ENCODE peak calls at places on chromosomes 12 and 14, in seven cellular contexts. One of them, this sample, is unnamed.

GRCh38 chr14:70333289-70333688 is 26.2 kb downstream of the COX16 start:
- DNase-seq in K562: no peak
- DNase-seq in HCT116: no peak
- DNase-seq in SK-N-SH: no peak
- DNase-seq in HepG2: no peak
- DNase-seq in GM23338: no peak
- DNase-seq in GM12878: no peak
- DNase-seq in this sample: no peak

GRCh38 chr12:129750426-129750825 is 153.4 kb downstream of the TMEM132D start:
- DNase-seq in GM23338: no peak
- DNase-seq in K562: no peak
- DNase-seq in SK-N-SH: no peak
- DNase-seq in HCT116: no peak
- DNase-seq in GM12878: no peak
- DNase-seq in HepG2: no peak
- DNase-seq in this sample: no peak

GRCh38 chr12:116808113-116808786 is 70.1 kb downstream of the RNFT2 start:
- DNase-seq in GM23338: no peak
- DNase-seq in SK-N-SH: no peak
- DNase-seq in HCT116: no peak
- DNase-seq in HepG2: no peak
- DNase-seq in K562: no peak
- DNase-seq in GM12878: no peak
- DNase-seq in this sample: no peak

GRCh38 chr12:103530352-103530751 is 34.6 kb upstream of the C12orf42 start:
- DNase-seq in GM12878: no peak
- DNase-seq in SK-N-SH: no peak
- DNase-seq in HCT116: no peak
- DNase-seq in HepG2: no peak
- DNase-seq in K562: no peak
- DNase-seq in GM23338: peak; percentile 3
- DNase-seq in this sample: no peak

GRCh38 chr12:41205070-41205715 is 17.1 kb downstream of the PDZRN4 start:
- DNase-seq in GM23338: no peak
- DNase-seq in K562: no peak
- DNase-seq in GM12878: no peak
- DNase-seq in HepG2: no peak
- DNase-seq in SK-N-SH: no peak
- DNase-seq in HCT116: no peak
- DNase-seq in this sample: no peak

GRCh38 chr14:54594531-54594930 is 27.6 kb downstream of the SAMD4A start:
- DNase-seq in GM12878: no peak
- DNase-seq in SK-N-SH: no peak
- DNase-seq in K562: no peak
- DNase-seq in HCT116: no peak
- DNase-seq in GM23338: no peak
- DNase-seq in HepG2: no peak
- DNase-seq in this sample: no peak

GRCh38 chr12:119808441-119808840 is 68.7 kb downstream of the CIT start:
- DNase-seq in HCT116: no peak
- DNase-seq in SK-N-SH: no peak
- DNase-seq in K562: no peak
- DNase-seq in GM23338: no peak
- DNase-seq in GM12878: no peak
- DNase-seq in HepG2: no peak
- DNase-seq in this sample: no peak

GRCh38 chr12:131006036-131006735 is 52.5 kb downstream of the ADGRD1 start:
- DNase-seq in GM12878: no peak
- DNase-seq in SK-N-SH: no peak
- DNase-seq in K562: no peak
- DNase-seq in HepG2: no peak
- DNase-seq in HCT116: no peak
- DNase-seq in GM23338: no peak
- DNase-seq in this sample: no peak

GRCh38 chr12:118356809-118357326 is 15.8 kb downstream of the TAOK3 start:
- DNase-seq in GM23338: no peak
- DNase-seq in HepG2: no peak
- DNase-seq in K562: no peak
- DNase-seq in HCT116: no peak
- DNase-seq in SK-N-SH: no peak
- DNase-seq in GM12878: no peak
- DNase-seq in this sample: no peak

GRCh38 chr12:19166387-19166786 is 36.9 kb downstream of the PLEKHA5 start:
- DNase-seq in HCT116: no peak
- DNase-seq in HepG2: no peak
- DNase-seq in GM12878: no peak
- DNase-seq in SK-N-SH: no peak
- DNase-seq in GM23338: no peak
- DNase-seq in K562: no peak
- DNase-seq in this sample: no peak

GRCh38 chr14:96627811-96628775 is 125.9 kb downstream of the PAPOLA start:
- DNase-seq in GM12878: no peak
- DNase-seq in HepG2: no peak
- DNase-seq in SK-N-SH: peak; percentile 1
- DNase-seq in HCT116: no peak
- DNase-seq in GM23338: no peak
- DNase-seq in K562: no peak
- DNase-seq in this sample: no peak

GRCh38 chr14:37824936-37825698 is 229.7 kb downstream of the TTC6 start:
- DNase-seq in GM12878: no peak
- DNase-seq in HCT116: no peak
- DNase-seq in GM23338: no peak
- DNase-seq in K562: no peak
- DNase-seq in SK-N-SH: no peak
- DNase-seq in HepG2: no peak
- DNase-seq in this sample: no peak

GRCh38 chr12:113473942-113474341 is 2.3 kb upstream of the LHX5 start:
- DNase-seq in GM23338: peak; percentile 52
- DNase-seq in HCT116: no peak
- DNase-seq in HepG2: no peak
- DNase-seq in GM12878: no peak
- DNase-seq in K562: no peak
- DNase-seq in SK-N-SH: peak; percentile 26
- DNase-seq in this sample: no peak

GRCh38 chr12:58978717-58979116 is 58.4 kb upstream of the LRIG3 start:
- DNase-seq in HCT116: no peak
- DNase-seq in GM12878: no peak
- DNase-seq in HepG2: no peak
- DNase-seq in GM23338: no peak
- DNase-seq in SK-N-SH: no peak
- DNase-seq in K562: no peak
- DNase-seq in this sample: no peak

GRCh38 chr14:43480961-43481360 is 1026.1 kb downstream of the FSCB start:
- DNase-seq in K562: no peak
- DNase-seq in SK-N-SH: no peak
- DNase-seq in HepG2: no peak
- DNase-seq in GM12878: no peak
- DNase-seq in HCT116: no peak
- DNase-seq in GM23338: no peak
- DNase-seq in this sample: no peak

GRCh38 chr12:116233669-116234068 is 43.8 kb downstream of the MED13L start:
- DNase-seq in HCT116: no peak
- DNase-seq in HepG2: no peak
- DNase-seq in GM12878: no peak
- DNase-seq in GM23338: no peak
- DNase-seq in K562: no peak
- DNase-seq in SK-N-SH: no peak
- DNase-seq in this sample: no peak

GRCh38 chr14:22623047-22623446 is 21.1 kb downstream of the OR6J1 start:
- DNase-seq in GM12878: no peak
- DNase-seq in HCT116: no peak
- DNase-seq in GM23338: no peak
- DNase-seq in HepG2: no peak
- DNase-seq in K562: no peak
- DNase-seq in SK-N-SH: no peak
- DNase-seq in this sample: no peak

GRCh38 chr12:130479401-130480125 is 141.9 kb downstream of the PIWIL1 start:
- DNase-seq in K562: no peak
- DNase-seq in HCT116: no peak
- DNase-seq in HepG2: no peak
- DNase-seq in SK-N-SH: no peak
- DNase-seq in GM12878: no peak
- DNase-seq in GM23338: no peak
- DNase-seq in this sample: no peak

GRCh38 chr14:65356327-65356836 is 56.1 kb upstream of the FUT8 start:
- DNase-seq in K562: peak; percentile 14
- DNase-seq in GM12878: no peak
- DNase-seq in GM23338: peak; percentile 21
- DNase-seq in HepG2: peak; percentile 55
- DNase-seq in HCT116: peak; percentile 98
- DNase-seq in SK-N-SH: no peak
- DNase-seq in this sample: no peak

GRCh38 chr14:77151918-77152588 is 10.5 kb upstream of the ZDHHC22 start:
- DNase-seq in HCT116: peak; percentile 28
- DNase-seq in HepG2: no peak
- DNase-seq in K562: peak; percentile 19
- DNase-seq in GM23338: peak; percentile 39
- DNase-seq in GM12878: no peak
- DNase-seq in SK-N-SH: peak; percentile 61
- DNase-seq in this sample: peak; percentile 24

GRCh38 chr12:60264094-60264493 is 668.3 kb downstream of the SLC16A7 start:
- DNase-seq in HCT116: no peak
- DNase-seq in K562: no peak
- DNase-seq in GM23338: no peak
- DNase-seq in GM12878: no peak
- DNase-seq in SK-N-SH: no peak
- DNase-seq in HepG2: no peak
- DNase-seq in this sample: no peak

GRCh38 chr14:35229084-35229483 is 63.1 kb upstream of the PSMA6 start:
- DNase-seq in K562: no peak
- DNase-seq in GM12878: no peak
- DNase-seq in HCT116: no peak
- DNase-seq in SK-N-SH: no peak
- DNase-seq in GM23338: no peak
- DNase-seq in HepG2: no peak
- DNase-seq in this sample: no peak
- TF ChIP-seq REST in K562: no peak
- TF ChIP-seq REST in GM12878: no peak
- TF ChIP-seq REST in HCT116: no peak
- TF ChIP-seq REST in SK-N-SH: no peak
- TF ChIP-seq REST in GM23338: no peak
- TF ChIP-seq REST in HepG2: no peak
- TF ChIP-seq REST in this sample: no peak

GRCh38 chr12:50050410-50051280 is 6.8 kb upstream of the ASIC1 start:
- DNase-seq in GM12878: no peak
- DNase-seq in SK-N-SH: peak; percentile 44
- DNase-seq in GM23338: peak; percentile 78
- DNase-seq in HepG2: peak; percentile 46
- DNase-seq in K562: peak; percentile 99
- DNase-seq in HCT116: no peak
- DNase-seq in this sample: no peak

GRCh38 chr12:50050119-50050385 is 7.3 kb upstream of the ASIC1 start:
- DNase-seq in HepG2: no peak
- DNase-seq in GM23338: no peak
- DNase-seq in HCT116: no peak
- DNase-seq in GM12878: no peak
- DNase-seq in SK-N-SH: no peak
- DNase-seq in K562: no peak
- DNase-seq in this sample: no peak

GRCh38 chr12:50052544-50052943 is 4.9 kb upstream of the ASIC1 start:
- DNase-seq in HepG2: no peak
- DNase-seq in GM12878: no peak
- DNase-seq in SK-N-SH: no peak
- DNase-seq in K562: no peak
- DNase-seq in GM23338: no peak
- DNase-seq in HCT116: no peak
- DNase-seq in this sample: no peak

GRCh38 chr12:50053583-50053982 is 3.8 kb upstream of the ASIC1 start:
- DNase-seq in HepG2: no peak
- DNase-seq in GM23338: no peak
- DNase-seq in SK-N-SH: no peak
- DNase-seq in K562: no peak
- DNase-seq in GM12878: no peak
- DNase-seq in HCT116: no peak
- DNase-seq in this sample: no peak

DNA sequence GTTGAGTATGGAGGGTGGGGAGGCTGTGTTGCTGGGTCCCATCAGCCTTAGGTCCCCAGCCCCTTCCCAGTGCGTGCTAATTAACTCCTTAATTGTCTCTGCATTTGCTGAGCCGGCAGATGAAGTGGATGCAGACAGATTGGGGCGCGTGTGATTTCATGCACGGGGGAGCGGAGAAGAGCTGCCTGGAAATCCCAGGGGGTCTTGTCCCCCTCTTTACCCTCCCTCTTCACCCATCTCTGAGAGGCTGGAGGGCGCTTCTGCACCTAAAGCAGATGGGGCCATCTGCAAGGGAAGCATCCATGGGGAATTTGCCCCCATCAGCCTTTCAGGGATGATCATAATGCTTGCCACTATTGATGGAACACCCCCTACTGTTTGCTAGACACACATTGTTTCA is 4.4 kb upstream of the ASIC1 start:
- DNase-seq in SK-N-SH: peak; percentile 35
- DNase-seq in K562: no peak
- DNase-seq in HepG2: no peak
- DNase-seq in GM12878: no peak
- DNase-seq in HCT116: no peak
- DNase-seq in GM23338: no peak
- DNase-seq in this sample: no peak
- H3K27me3 ChIP-seq in SK-N-SH: peaks cover 7% of the 10 kb centered on the region
- H3K27me3 ChIP-seq in K562: peaks cover 11% of the 10 kb centered on the region
- H3K27me3 ChIP-seq in HepG2: peaks cover 60% of the 10 kb centered on the region
- H3K27me3 ChIP-seq in GM12878: peaks cover 17% of the 10 kb centered on the region
- H3K27me3 ChIP-seq in HCT116: no peaks in the 10 kb centered on the region
- H3K27me3 ChIP-seq in GM23338: peaks cover 98% of the 10 kb centered on the region
- H3K27me3 ChIP-seq in this sample: peaks cover 4% of the 10 kb centered on the region

DNA sequence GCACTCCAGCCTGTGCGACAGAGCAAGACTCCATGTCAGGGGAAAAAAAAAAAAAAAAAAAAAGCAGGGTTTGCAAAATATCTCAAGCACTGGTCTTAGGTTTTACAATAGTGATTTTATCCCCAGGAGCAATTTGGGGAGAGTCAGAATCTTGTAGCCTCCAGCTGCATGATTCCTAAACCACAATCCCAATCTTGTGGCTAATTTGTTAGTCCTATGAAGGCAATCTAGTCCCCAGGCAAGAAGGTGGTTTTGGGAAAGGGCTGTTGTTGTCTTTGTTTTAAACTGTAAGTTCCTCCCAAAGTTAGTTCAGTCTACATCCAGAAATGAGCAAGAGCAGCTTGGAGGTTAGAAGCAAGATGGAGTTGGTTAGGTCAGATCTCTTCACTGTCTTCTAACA is 135.7 kb downstream of the PLXNC1 start:
- DNase-seq in HepG2: no peak
- DNase-seq in HCT116: no peak
- DNase-seq in SK-N-SH: no peak
- DNase-seq in GM12878: no peak
- DNase-seq in GM23338: no peak
- DNase-seq in K562: no peak
- DNase-seq in this sample: no peak
- H3K36me3 ChIP-seq in HepG2: peaks cover 9% of the 10 kb centered on the region
- H3K36me3 ChIP-seq in HCT116: no peaks in the 10 kb centered on the region
- H3K36me3 ChIP-seq in SK-N-SH: no peaks in the 10 kb centered on the region
- H3K36me3 ChIP-seq in GM12878: peaks cover 34% of the 10 kb centered on the region
- H3K36me3 ChIP-seq in GM23338: no peaks in the 10 kb centered on the region
- H3K36me3 ChIP-seq in K562: no peaks in the 10 kb centered on the region
- H3K36me3 ChIP-seq in this sample: no peaks in the 10 kb centered on the region

DNA sequence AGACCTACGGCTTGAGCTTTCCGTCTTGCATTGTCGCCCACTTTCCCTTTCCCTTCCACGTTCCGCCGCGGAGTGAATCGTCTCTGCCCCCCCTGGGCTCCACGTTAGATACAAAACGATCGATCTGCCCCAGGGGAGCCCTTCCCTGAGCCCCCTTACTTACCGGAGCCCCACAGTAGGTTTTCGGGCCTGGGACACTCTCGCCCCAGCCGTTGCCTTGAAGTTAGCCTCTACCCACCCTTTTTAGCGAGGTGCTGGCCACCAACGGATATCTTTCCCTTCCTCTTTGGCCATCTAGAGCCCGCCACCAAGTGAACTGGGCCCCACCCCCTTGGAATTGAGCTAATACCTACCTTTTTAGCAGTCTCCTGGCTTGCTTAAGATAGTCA is 583 bp downstream of the RBM25 start:
- DNase-seq in HepG2: peak; percentile 7
- DNase-seq in GM12878: no peak
- DNase-seq in K562: no peak
- DNase-seq in HCT116: no peak
- DNase-seq in GM23338: peak; percentile 62
- DNase-seq in SK-N-SH: peak; percentile 62
- DNase-seq in this sample: no peak
- TF ChIP-seq REST in HepG2: no peak
- TF ChIP-seq REST in GM12878: no peak
- TF ChIP-seq REST in K562: no peak
- TF ChIP-seq REST in HCT116: no peak
- TF ChIP-seq REST in GM23338: no peak
- TF ChIP-seq REST in SK-N-SH: no peak
- TF ChIP-seq REST in this sample: no peak